ENCODE peak calls at places on chromosomes 4 and X, in nine cellular contexts. J is Peyer's patch, M is lung, D is progenitor cell of endocrine pancreas, Q is A549, Z is gastrocnemius medialis, U is cardiac fibroblast, R is mucosa of descending colon, N is transverse colon. V is an unnamed sample.

GRCh38 chrX:134144231-134144630 is 92.8 kb upstream of the CCDC160 start:
- DNase-seq in N (no peak), J (no peak), R (no peak), Z (no peak), Q (peak), M (no peak), D (no peak), U (no peak), V (no peak)

GRCh38 chr4:14809203-14809602 is 193.1 kb upstream of the CPEB2 start:
- DNase-seq in R (no peak), M (no peak), Z (no peak), J (no peak), U (no peak), D (no peak), Q (no peak), N (no peak), V (no peak)

GRCh38 chrX:140799216-140799615 is 89.7 kb downstream of the LINC00632 start:
- DNase-seq in D (no peak), U (peak), Q (peak), Z (no peak), R (no peak), N (no peak), J (no peak), M (no peak), V (no peak)

GRCh38 chr4:112015960-112016359 is 129.3 kb upstream of the FAM241A start:
- DNase-seq in D (no peak), Q (no peak), J (no peak), M (no peak), N (no peak), R (no peak), Z (no peak), U (no peak), V (no peak)

GRCh38 chr4:8242782-8243556 is 26.6 kb upstream of the HTRA3 start:
- DNase-seq in Z (no peak), J (no peak), Q (no peak), U (no peak), D (no peak), R (no peak), M (no peak), N (no peak), V (no peak)

GRCh38 chrX:132226169-132226568 is 6.9 kb upstream of the RAP2C start:
- DNase-seq in J (no peak), M (no peak), D (no peak), N (no peak), R (no peak), Z (no peak), U (peak), Q (no peak), V (no peak)

GRCh38 chr4:100348472-100348871 is 158.2 kb upstream of the DDIT4L start:
- DNase-seq in J (no peak), Z (no peak), Q (peak), D (no peak), R (no peak), N (no peak), U (peak), M (no peak), V (no peak)

GRCh38 chr4:22385615-22386014 is 130.3 kb downstream of the ADGRA3 start:
- DNase-seq in D (no peak), Z (no peak), Q (peak), M (no peak), J (no peak), U (peak), N (no peak), R (no peak), V (no peak)

GRCh38 chr4:111562811-111563210 is 582.4 kb upstream of the FAM241A start:
- DNase-seq in N (no peak), J (no peak), D (no peak), U (peak), Z (no peak), R (no peak), M (no peak), Q (no peak), V (no peak)

GRCh38 chr4:154435895-154436294 is 55.7 kb downstream of the DCHS2 start:
- DNase-seq in D (no peak), Z (no peak), R (no peak), M (no peak), J (no peak), Q (no peak), U (no peak), N (no peak), V (no peak)

GRCh38 chr4:71472946-71473345 is 134.1 kb downstream of the SLC4A4 start:
- DNase-seq in M (no peak), R (no peak), U (peak), D (no peak), N (no peak), Z (no peak), Q (peak), J (no peak), V (no peak)

GRCh38 chrX:125291124-125291523 is 28.5 kb upstream of the TEX13C start:
- DNase-seq in N (no peak), D (no peak), R (no peak), Z (no peak), J (no peak), U (no peak), M (no peak), Q (no peak), V (no peak)

GRCh38 chrX:13258052-13258444 is 61.8 kb downstream of the ATXN3L start:
- DNase-seq in Q (no peak), N (no peak), R (no peak), D (no peak), Z (no peak), J (no peak), U (no peak), M (no peak), V (no peak)

GRCh38 chr4:142222127-142222526 is 585.7 kb downstream of the IL15 start:
- DNase-seq in M (no peak), R (no peak), J (no peak), Q (peak), N (no peak), D (no peak), U (peak), Z (no peak), V (no peak)

GRCh38 chr4:8239661-8240060 is 29.9 kb upstream of the HTRA3 start:
- DNase-seq in M (no peak), R (no peak), U (no peak), Z (no peak), N (no peak), D (no peak), Q (no peak), J (no peak), V (no peak)

GRCh38 chr4:56051049-56051709 is 102.4 kb downstream of the CEP135 start:
- DNase-seq in U (no peak), Z (no peak), D (no peak), N (no peak), Q (no peak), R (no peak), M (no peak), J (no peak), V (no peak)

GRCh38 chr4:94889961-94890360 is 132.2 kb downstream of the BMPR1B start:
- DNase-seq in R (no peak), Q (no peak), U (peak), Z (no peak), J (no peak), D (no peak), N (no peak), M (no peak), V (no peak)

GRCh38 chrX:87583679-87584078 is 66.1 kb downstream of the KLHL4 start:
- DNase-seq in D (no peak), U (peak), M (no peak), N (no peak), Q (peak), J (no peak), R (no peak), Z (no peak), V (no peak)

GRCh38 chr4:156659570-156659969 is 312.0 kb downstream of the PDGFC start:
- DNase-seq in D (no peak), Q (no peak), N (no peak), Z (no peak), J (no peak), M (no peak), R (no peak), U (no peak), V (no peak)

GRCh38 chrX:14872355-14872754 is 514 bp downstream of the FANCB start:
- DNase-seq in U (peak), Z (no peak), Q (no peak), D (no peak), R (no peak), M (no peak), N (no peak), J (no peak), V (no peak)

GRCh38 chr4:125722009-125722408 is 407.3 kb downstream of the FAT4 start:
- DNase-seq in J (no peak), Z (no peak), M (no peak), N (no peak), U (no peak), Q (no peak), D (no peak), R (no peak), V (no peak)

GRCh38 chr4:150889306-150889705 is 125.8 kb downstream of the LRBA start:
- DNase-seq in N (no peak), M (no peak), Z (no peak), J (no peak), R (no peak), D (no peak), U (no peak), Q (no peak), V (no peak)

GRCh38 chrX:88886908-88887307 is 139.9 kb downstream of the CPXCR1 start:
- DNase-seq in R (no peak), N (no peak), Q (peak), Z (no peak), U (no peak), D (no peak), M (no peak), J (no peak), V (no peak)

GRCh38 chr4:2673157-2673556 is 83.0 kb downstream of the TNIP2 start:
- DNase-seq in Q (peak), Z (no peak), R (no peak), D (no peak), U (no peak), M (no peak), J (no peak), N (no peak), V (no peak)

GRCh38 chr4:53010320-53010719 is 148.2 kb downstream of the RASL11B start:
- DNase-seq in Z (peak), J (no peak), N (no peak), U (peak), D (no peak), M (no peak), R (no peak), Q (no peak), V (no peak)

GRCh38 chrX:97685753-97686152 is 802.0 kb downstream of the RPA4 start:
- DNase-seq in U (peak), D (no peak), N (no peak), R (no peak), J (no peak), M (no peak), Q (peak), Z (no peak), V (no peak)
- TF ChIP-seq CTCF in U (peak), D (peak), N (peak), R (no peak), J (peak), M (peak), Q (peak), Z (no peak), V (peak)

GRCh38 chr4:23900636-23901035 is 10.8 kb upstream of the PPARGC1A start:
- DNase-seq in R (no peak), J (no peak), Q (no peak), N (no peak), M (no peak), U (no peak), D (no peak), Z (no peak), V (no peak)

GRCh38 chr4:23904639-23905061 is 14.8 kb upstream of the PPARGC1A start:
- DNase-seq in M (no peak), N (no peak), D (no peak), R (no peak), Z (no peak), Q (no peak), U (no peak), J (no peak), V (no peak)

GRCh38 chr4:23899565-23899964 is 9.7 kb upstream of the PPARGC1A start:
- DNase-seq in D (no peak), R (no peak), Z (no peak), J (no peak), Q (no peak), N (peak), M (no peak), U (no peak), V (no peak)

GRCh38 chr4:23903859-23904438 is 14.1 kb upstream of the PPARGC1A start:
- DNase-seq in U (peak), R (no peak), J (no peak), D (no peak), N (no peak), M (no peak), Z (peak), Q (no peak), V (no peak)

DNA sequence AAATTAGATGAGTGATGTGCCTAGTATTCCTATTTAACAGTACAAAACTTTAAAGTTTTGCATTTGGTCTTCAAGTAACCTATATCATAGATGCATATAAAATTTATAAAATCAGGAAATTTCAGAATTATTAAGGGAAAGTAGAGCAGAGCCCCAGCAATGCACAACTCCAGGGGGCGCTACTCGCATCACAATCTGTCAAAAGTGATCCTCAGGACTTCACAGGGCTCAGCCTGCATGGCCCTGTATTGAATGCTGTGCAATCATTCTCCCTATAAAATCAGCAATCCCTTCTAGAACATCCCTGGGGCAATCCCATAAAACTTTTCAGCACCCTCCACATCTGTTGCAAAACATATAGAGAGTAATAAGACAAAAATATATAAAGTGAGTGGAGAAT is 12.4 kb upstream of the PPARGC1A start:
- DNase-seq in D (no peak), U (no peak), Z (no peak), Q (no peak), M (no peak), R (no peak), J (no peak), N (no peak), V (no peak)
- TF ChIP-seq CTCF in D (no peak), U (no peak), Z (peak), Q (no peak), M (no peak), R (no peak), J (no peak), N (no peak), V (no peak)

DNA sequence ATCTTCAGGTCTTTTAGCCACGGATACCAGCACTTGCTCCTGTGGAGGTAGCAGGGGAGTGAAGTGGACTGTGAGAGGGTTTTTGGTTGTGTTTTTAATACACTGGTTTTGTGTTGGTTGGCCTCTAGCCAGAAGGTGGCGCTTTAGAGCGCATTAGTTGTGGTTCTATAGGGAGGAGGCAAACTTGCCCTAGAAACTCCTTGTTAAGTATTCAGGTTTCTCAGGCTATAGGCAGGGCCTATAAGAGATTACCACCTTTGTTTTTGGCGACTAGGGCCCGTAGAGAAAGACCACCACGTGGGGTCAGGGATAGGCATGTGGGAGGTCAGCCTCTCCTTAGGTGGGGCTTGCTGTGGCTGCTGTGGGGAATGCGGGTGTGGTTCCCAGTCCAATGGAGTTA is 221.6 kb upstream of the SPANXN4 start:
- DNase-seq in Q (peak), D (no peak), J (no peak), M (no peak), U (peak), R (no peak), Z (no peak), N (no peak), V (no peak)
- TF ChIP-seq CTCF in Q (no peak), D (peak), J (no peak), M (no peak), U (no peak), R (no peak), Z (no peak), N (no peak), V (no peak)

DNA sequence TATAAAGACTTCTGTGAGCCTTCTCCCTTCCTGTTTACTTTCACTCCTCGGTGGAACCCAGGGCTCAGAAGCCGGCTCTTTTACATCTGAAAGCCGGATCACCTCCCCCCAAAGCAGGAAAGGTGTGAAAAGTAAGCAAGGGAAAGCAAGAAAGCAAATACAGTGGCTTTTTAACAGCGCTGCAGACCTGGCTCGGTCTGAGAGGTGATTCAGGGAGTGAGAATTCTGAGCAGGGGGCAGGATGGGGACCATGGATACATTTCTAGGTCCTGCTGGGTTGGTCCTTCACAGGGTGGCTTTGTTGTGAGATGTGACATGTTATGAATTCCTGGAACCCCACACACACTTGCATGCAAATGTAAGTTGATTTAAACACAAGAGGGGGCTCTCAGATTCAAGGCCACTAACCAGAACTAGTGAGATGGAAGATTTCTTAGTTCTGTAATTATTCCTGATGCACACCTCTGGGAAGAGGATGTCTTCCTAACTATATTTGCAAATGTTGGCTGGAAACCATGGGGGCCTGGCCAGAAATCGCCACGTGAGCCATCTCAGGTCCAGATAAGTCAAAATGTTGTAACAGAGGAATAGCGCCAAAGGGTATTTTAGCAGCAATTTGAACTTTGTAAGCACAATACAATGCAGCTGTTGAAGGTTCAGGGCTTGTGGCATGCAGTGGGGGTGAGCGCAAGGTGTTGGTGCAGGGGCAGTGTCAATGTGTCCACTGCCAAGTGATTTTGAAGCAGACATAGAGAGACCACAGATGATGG is 670.1 kb upstream of the LCORL start:
- DNase-seq in D (no peak), M (no peak), Z (no peak), Q (no peak), U (no peak), N (no peak), J (no peak), R (no peak), V (no peak)
- TF ChIP-seq CTCF in D (no peak), M (no peak), Z (no peak), Q (no peak), U (no peak), N (no peak), J (no peak), R (no peak), V (no peak)

DNA sequence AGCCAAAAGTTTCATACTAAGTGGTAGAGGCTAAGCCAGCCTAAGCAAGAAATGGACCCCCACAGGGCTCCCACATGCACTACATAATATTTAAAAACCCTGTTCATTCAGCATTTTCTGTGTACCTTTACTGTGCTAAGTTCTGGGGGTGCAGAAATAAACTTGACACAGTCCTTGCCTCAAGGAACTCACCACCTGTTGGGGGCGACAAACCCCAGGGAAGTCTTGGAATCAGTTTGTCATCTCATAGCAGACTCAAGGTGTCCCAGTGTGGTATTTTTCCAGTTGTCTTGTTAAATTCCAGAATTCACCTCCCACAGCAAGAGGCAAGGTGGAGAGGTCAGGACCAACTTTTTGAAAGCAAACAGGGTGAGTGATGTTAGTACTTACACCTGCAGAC is 43.1 kb downstream of the ATG4A start:
- DNase-seq in N (no peak), Z (no peak), J (no peak), D (no peak), M (no peak), Q (no peak), R (no peak), U (no peak), V (no peak)
- TF ChIP-seq CTCF in N (no peak), Z (no peak), J (no peak), D (no peak), M (no peak), Q (no peak), R (no peak), U (no peak), V (no peak)

GRCh38 chrX:114580336-114580735 is 3.5 kb upstream of the HTR2C start:
- DNase-seq in U (no peak), Z (no peak), R (no peak), J (no peak), Q (peak), D (no peak), N (no peak), M (no peak), V (no peak)
- TF ChIP-seq CTCF in U (no peak), Z (no peak), R (no peak), J (peak), Q (no peak), D (peak), N (no peak), M (no peak), V (no peak)

GRCh38 chrX:49000640-49001039 is 1.4 kb downstream of the GRIPAP1 start:
- DNase-seq in Q (no peak), Z (no peak), N (no peak), M (no peak), R (no peak), U (no peak), J (no peak), D (no peak), V (no peak)
- TF ChIP-seq CTCF in Q (no peak), Z (no peak), N (no peak), M (no peak), R (no peak), U (no peak), J (no peak), D (no peak), V (no peak)

DNA sequence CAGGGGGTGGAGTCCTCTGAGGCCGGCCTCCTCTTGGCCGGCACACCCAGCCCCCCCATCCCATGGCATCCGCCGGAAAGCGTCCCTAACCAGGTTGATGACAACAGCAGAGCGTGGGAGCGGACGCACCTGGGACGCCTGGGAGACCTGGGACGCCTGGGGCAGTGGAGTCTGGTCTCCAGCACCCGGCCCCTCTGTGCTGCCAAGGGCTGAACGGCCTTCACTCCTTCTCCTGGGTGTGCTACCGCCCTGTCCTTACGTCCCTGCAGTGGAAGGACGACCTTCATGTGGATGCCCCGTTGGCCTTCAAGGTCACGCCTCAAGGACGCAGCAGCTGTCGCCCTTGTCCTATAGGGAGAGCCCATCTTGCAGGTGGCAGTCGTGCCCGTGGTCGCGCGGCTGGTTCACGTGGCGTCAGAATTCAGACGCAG is 26.9 kb downstream of the NKX1-1 start:
- DNase-seq in Z (no peak), M (no peak), J (no peak), N (no peak), U (no peak), D (no peak), Q (no peak), R (peak), V (no peak)
- TF ChIP-seq CTCF in Z (no peak), M (no peak), J (no peak), N (no peak), U (no peak), D (no peak), Q (no peak), R (no peak), V (no peak)

GRCh38 chr4:98006814-98007412 is 136.4 kb downstream of the STPG2 start:
- DNase-seq in Z (no peak), N (no peak), D (no peak), J (no peak), Q (no peak), U (no peak), M (no peak), R (no peak), V (no peak)
- TF ChIP-seq CTCF in Z (no peak), N (no peak), D (no peak), J (no peak), Q (no peak), U (no peak), M (no peak), R (no peak), V (no peak)

V was measured in mesothelial cell of epicardium.